ENCODE peak calls at places on chromosomes 3 and 15, in four cellular contexts. C is activated T-helper 1 cell treated with Interleukin-2 at 50 U/mL for 16 hours, L is Daoy, H is GM23338. G is an unnamed sample.
A peak's percentile ranks its signal among the peaks of the same experiment; 100 is the strongest.

GRCh38 chr3:38579551-38580449 is 69.7 kb downstream of the SCN5A start:
- DNase-seq in C (no peak), L (no peak), H (no peak), G (peak; percentile 26)

GRCh38 chr3:52533623-52534280 is at the start of gene NT5DC2:
- DNase-seq in C (peak; percentile 62), L (peak; percentile 85), H (peak; percentile 77), G (peak; percentile 21)

GRCh38 chr3:69161587-69162196 is 39.3 kb upstream of the LMOD3 start:
- DNase-seq in C (no peak), L (peak; percentile 15), H (peak; percentile 68), G (peak; percentile 60)

GRCh38 chr3:42226470-42227425 is 39.2 kb downstream of the CCK start:
- DNase-seq in C (no peak), L (peak; percentile 21), H (peak; percentile 32), G (peak; percentile 35)

GRCh38 chr3:23198801-23199200 is 4.3 kb upstream of the UBE2E2 start:
- DNase-seq in C (no peak), L (no peak), H (no peak), G (no peak)

GRCh38 chr3:4211610-4212009 is 91.6 kb upstream of the SETMAR start:
- DNase-seq in C (no peak), L (no peak), H (no peak), G (no peak)

GRCh38 chr15:65722191-65722590 is 69.9 kb downstream of the DENND4A start:
- DNase-seq in C (no peak), L (no peak), H (no peak), G (no peak)

GRCh38 chr3:146326875-146327543 is 76.1 kb upstream of the PLSCR4 start:
- DNase-seq in C (no peak), L (peak; percentile 34), H (peak; percentile 40), G (peak; percentile 56)

GRCh38 chr3:19046440-19046839 is 101.9 kb upstream of the KCNH8 start:
- DNase-seq in C (no peak), L (no peak), H (peak; percentile 3), G (peak; percentile 4)

GRCh38 chr15:98428253-98428989 is 219.9 kb upstream of the IGF1R start:
- DNase-seq in C (peak; percentile 35), L (peak; percentile 74), H (peak; percentile 81), G (peak; percentile 19)

GRCh38 chr3:186048119-186048518 is 60.8 kb downstream of the ETV5 start:
- DNase-seq in C (no peak), L (no peak), H (no peak), G (no peak)

GRCh38 chr3:108091498-108092259 is 848 bp upstream of the CD47 start:
- DNase-seq in C (peak; percentile 20), L (peak; percentile 12), H (peak; percentile 64), G (no peak)

GRCh38 chr15:101523560-101523940 is 34.0 kb upstream of the PCSK6 start:
- DNase-seq in C (no peak), L (no peak), H (no peak), G (no peak)

GRCh38 chr15:33612721-33613304 is 302.0 kb downstream of the RYR3 start:
- DNase-seq in C (no peak), L (peak; percentile 57), H (peak; percentile 29), G (no peak)